ENCODE peak calls at places on chromosome 10, in eight cellular contexts. M is CD8-positive, alpha-beta T cell; N is GM13977; E is ureter; V is M059J; D is naive thymus-derived CD8-positive, alpha-beta T cell; U is activated naive CD4-positive, alpha-beta T cell treated with anti-CD3 and anti-CD28 coated beads, Interleukin-2, amount 10 ng/mL, durations not matched to agents 7 days and 5 days; T is CD8-positive, alpha-beta memory T cell. J is an unnamed sample.

GRCh38 chr10:112792487-112793196 is 157.4 kb upstream of the TCF7L2 start:
- DNase-seq in E (peak), N (no peak), M (no peak), V (no peak), D (no peak), T (no peak), U (no peak), J (no peak)

GRCh38 chr10:71620642-71621041 is 98.9 kb downstream of the C10orf105 start:
- DNase-seq in T (no peak), D (no peak), V (no peak), E (no peak), M (no peak), U (no peak), N (no peak), J (no peak)

GRCh38 chr10:12909836-12910185 is 91.7 kb downstream of the CCDC3 start:
- DNase-seq in V (peak), U (no peak), N (no peak), T (no peak), D (no peak), E (no peak), M (no peak), J (no peak)

GRCh38 chr10:70579234-70580002 is 23.1 kb downstream of the PRF1 start:
- DNase-seq in D (no peak), T (peak), U (peak), E (no peak), N (no peak), V (peak), M (no peak), J (no peak)

GRCh38 chr10:8057636-8058273 is 3.3 kb downstream of the GATA3 start:
- DNase-seq in N (no peak), T (no peak), V (no peak), M (no peak), E (no peak), D (no peak), U (peak), J (no peak)

GRCh38 chr10:32159264-32159663 is 103.0 kb upstream of the KIF5B start:
- DNase-seq in U (no peak), V (no peak), D (no peak), M (no peak), T (no peak), N (no peak), E (no peak), J (no peak)

GRCh38 chr10:14648042-14648765 is 126.5 kb downstream of the FAM107B start:
- DNase-seq in V (peak), D (peak), N (peak), M (peak), T (peak), U (peak), E (peak), J (peak)

GRCh38 chr10:17989908-17990767 is 38.4 kb downstream of the SLC39A12 start:
- DNase-seq in D (no peak), T (no peak), U (no peak), V (peak), N (peak), M (no peak), E (no peak), J (peak)

GRCh38 chr10:89683911-89684310 is 17.5 kb upstream of the KIF20B start:
- DNase-seq in D (no peak), M (no peak), N (no peak), E (no peak), T (no peak), V (no peak), U (no peak), J (no peak)

GRCh38 chr10:124508070-124508667 is 46.5 kb downstream of the LHPP start:
- DNase-seq in E (no peak), N (no peak), T (no peak), V (no peak), U (no peak), M (no peak), D (no peak), J (no peak)

GRCh38 chr10:101451589-101452190 is 97.7 kb downstream of the BTRC start:
- DNase-seq in T (no peak), N (no peak), U (no peak), V (no peak), M (no peak), D (no peak), E (no peak), J (no peak)

GRCh38 chr10:69464801-69465401 is 13.6 kb downstream of the TSPAN15 start:
- DNase-seq in V (no peak), T (no peak), E (no peak), D (no peak), U (peak), M (no peak), N (peak), J (no peak)

GRCh38 chr10:118467200-118467599 is 125.1 kb upstream of the FAM204A start:
- DNase-seq in U (no peak), N (no peak), D (no peak), T (no peak), V (no peak), M (no peak), E (no peak), J (no peak)

GRCh38 chr10:13349776-13350274 is 1.7 kb upstream of the SEPHS1 start:
- DNase-seq in U (peak), D (peak), T (no peak), V (peak), E (peak), M (no peak), N (no peak), J (peak)

GRCh38 chr10:66747451-66747850 is 178.4 kb upstream of the LRRTM3 start:
- DNase-seq in V (peak), T (no peak), U (no peak), M (no peak), N (no peak), E (no peak), D (no peak), J (peak)

GRCh38 chr10:14553434-14553833 is 221.3 kb downstream of the FAM107B start:
- DNase-seq in V (peak), E (peak), M (no peak), D (no peak), T (no peak), U (no peak), N (peak), J (peak)

GRCh38 chr10:12685261-12685861 is 316.2 kb downstream of the CCDC3 start:
- DNase-seq in V (no peak), N (no peak), U (no peak), E (no peak), D (no peak), M (no peak), T (no peak), J (no peak)

GRCh38 chr10:91465261-91465660 is 55.1 kb downstream of the HECTD2 start:
- DNase-seq in N (no peak), E (no peak), V (no peak), M (no peak), U (no peak), T (no peak), D (no peak), J (no peak)

GRCh38 chr10:34018811-34019210 is 684.3 kb upstream of the NRP1 start:
- DNase-seq in M (no peak), E (no peak), V (no peak), U (no peak), T (no peak), N (no peak), D (no peak), J (no peak)

GRCh38 chr10:79162861-79163662 is 94.3 kb downstream of the ZMIZ1 start:
- DNase-seq in D (no peak), N (no peak), T (no peak), V (peak), E (no peak), M (no peak), U (no peak), J (no peak)

GRCh38 chr10:124744688-124745055 is 494 bp upstream of the FAM53B start:
- DNase-seq in N (no peak), V (peak), U (no peak), E (no peak), D (no peak), M (no peak), T (no peak), J (peak)

GRCh38 chr10:93604145-93604544 is 3.1 kb upstream of the RBP4 start:
- DNase-seq in E (no peak), M (no peak), N (no peak), D (no peak), T (no peak), U (no peak), V (no peak), J (no peak)

GRCh38 chr10:10223129-10223528 is 794.5 kb upstream of the CELF2 start:
- DNase-seq in U (no peak), D (no peak), V (no peak), E (no peak), N (no peak), M (no peak), T (no peak), J (no peak)

GRCh38 chr10:92880233-92880861 is 32.0 kb downstream of the EXOC6 start:
- DNase-seq in M (no peak), D (no peak), E (no peak), U (no peak), T (peak), N (no peak), V (peak), J (peak)

GRCh38 chr10:71719042-71719441 is 536 bp downstream of the C10orf105 start:
- DNase-seq in V (no peak), T (no peak), M (no peak), N (no peak), D (no peak), E (no peak), U (no peak), J (no peak)

GRCh38 chr10:52677087-52677486 is 95.5 kb downstream of the MBL2 start:
- DNase-seq in T (no peak), D (no peak), N (no peak), E (no peak), U (no peak), M (no peak), V (peak), J (no peak)

GRCh38 chr10:6543431-6544005 is 36.6 kb downstream of the PRKCQ start:
- DNase-seq in E (no peak), N (peak), T (peak), D (peak), U (peak), V (no peak), M (peak), J (no peak)

GRCh38 chr10:71927669-71928592 is 36.3 kb upstream of the CHST3 start:
- DNase-seq in N (no peak), V (peak), D (no peak), M (no peak), T (no peak), U (no peak), E (no peak), J (no peak)

GRCh38 chr10:29099415-29099814 is 189.5 kb upstream of the LYZL1 start:
- DNase-seq in U (no peak), E (no peak), V (no peak), M (no peak), D (no peak), N (no peak), T (no peak), J (no peak)

GRCh38 chr10:100229819-100230422 is 525 bp upstream of the CHUK start:
- DNase-seq in D (no peak), T (no peak), U (no peak), V (no peak), E (no peak), M (no peak), N (no peak), J (no peak)

GRCh38 chr10:103855424-103855823 is at the start of gene SH3PXD2A:
- DNase-seq in N (peak), U (peak), T (no peak), E (peak), M (no peak), D (no peak), V (no peak), J (no peak)

J was measured in HT1080.